ENCODE peak calls at places on chromosomes 2 and 18, in eight cellular contexts. C is mucosa of gallbladder; G is nephron progenitor cell; S is stimulated activated CD8-positive, alpha-beta memory T cell treated with anti-CD3 and anti-CD28 coated beads, Interleukin-15, amount 100 ng/mL, for 4 hours; M is Jurkat, Clone E6-1; U is effector memory CD8-positive, alpha-beta T cell; W is activated T-helper 1 cell treated with anti-CD3 and anti-CD28 coated beads, Interleukin-2, amount 50 U/mL, for 16 hours; J is H4. I is an unnamed sample.

GRCh38 chr2:160736629-160737028 is 243.0 kb upstream of the RBMS1 start:
- DNase-seq in S (no peak), M (no peak), J (peak; percentile 19), W (no peak), G (no peak), U (no peak), C (no peak), I (no peak)

GRCh38 chr2:675051-675450 is 2.2 kb downstream of the TMEM18 start:
- DNase-seq in M (peak; percentile 83), G (no peak), S (no peak), U (no peak), J (no peak), W (no peak), C (no peak), I (no peak)

GRCh38 chr2:130827502-130828251 is 9.0 kb upstream of the ARHGEF4 start:
- DNase-seq in C (no peak), G (no peak), J (peak; percentile 67), U (no peak), S (no peak), M (no peak), W (no peak), I (no peak)

GRCh38 chr2:37477921-37478320 is 133.5 kb downstream of the QPCT start:
- DNase-seq in C (no peak), M (no peak), U (no peak), W (no peak), J (no peak), G (no peak), S (no peak), I (no peak)

GRCh38 chr18:78927616-78928015 is 52.0 kb upstream of the SALL3 start:
- DNase-seq in W (no peak), S (no peak), C (no peak), G (no peak), U (no peak), M (no peak), J (no peak), I (peak; percentile 0)

GRCh38 chr2:161983010-161983651 is 90.9 kb downstream of the DPP4 start:
- DNase-seq in C (no peak), W (no peak), M (no peak), U (no peak), S (no peak), G (no peak), J (no peak), I (no peak)

GRCh38 chr2:72539145-72539552 is 286.7 kb downstream of the EXOC6B start:
- DNase-seq in C (no peak), W (no peak), M (no peak), J (no peak), S (no peak), G (no peak), U (no peak), I (no peak)

GRCh38 chr2:127670055-127670956 is 5.0 kb downstream of the LIMS2 start:
- DNase-seq in G (no peak), S (no peak), C (peak; percentile 7), M (no peak), W (no peak), U (no peak), J (no peak), I (no peak)

GRCh38 chr2:172172513-172173217 is 70.0 kb upstream of the DLX2 start:
- DNase-seq in G (peak; percentile 86), S (no peak), U (peak; percentile 52), C (peak; percentile 66), W (peak; percentile 50), M (no peak), J (peak; percentile 35), I (peak; percentile 74)

GRCh38 chr2:178270338-178270737 is 76.0 kb downstream of the OSBPL6 start:
- DNase-seq in W (no peak), U (no peak), M (no peak), G (no peak), C (no peak), S (no peak), J (no peak), I (no peak)

GRCh38 chr2:8587920-8588830 is 93.7 kb upstream of the ID2 start:
- DNase-seq in C (no peak), J (no peak), W (no peak), U (peak; percentile 20), G (no peak), M (no peak), S (no peak), I (peak; percentile 60)

GRCh38 chr18:63421514-63421913 is 762 bp downstream of the VPS4B start:
- DNase-seq in M (no peak), C (no peak), W (no peak), G (no peak), S (no peak), U (no peak), J (no peak), I (no peak)

GRCh38 chr2:204881519-204882111 is 336.3 kb downstream of the PARD3B start:
- DNase-seq in W (no peak), U (no peak), S (no peak), C (no peak), G (no peak), M (no peak), J (no peak), I (no peak)

GRCh38 chr18:58529714-58530354 is 99.1 kb downstream of the ALPK2 start:
- DNase-seq in W (peak; percentile 37), M (peak; percentile 48), U (peak; percentile 59), J (peak; percentile 54), S (peak; percentile 48), C (peak; percentile 62), G (peak; percentile 71), I (no peak)

GRCh38 chr2:176385838-176386237 is 116.6 kb downstream of the MTX2 start:
- DNase-seq in U (no peak), S (no peak), C (no peak), G (no peak), M (peak; percentile 8), W (no peak), J (peak; percentile 1), I (no peak)

GRCh38 chr2:75055820-75056675 is 97.6 kb downstream of the POLE4 start:
- DNase-seq in G (no peak), J (no peak), M (no peak), C (no peak), W (no peak), S (no peak), U (no peak), I (no peak)

GRCh38 chr2:32067549-32067948 is 4.2 kb downstream of the SPAST start:
- DNase-seq in C (no peak), S (no peak), M (no peak), J (no peak), W (no peak), U (no peak), G (no peak), I (no peak)

GRCh38 chr2:30421551-30422436 is 25.3 kb upstream of the LCLAT1 start:
- DNase-seq in G (peak; percentile 35), C (no peak), W (no peak), S (no peak), M (peak; percentile 71), J (peak; percentile 25), U (no peak), I (no peak)

GRCh38 chr2:9800975-9801723 is 42.1 kb upstream of the TAF1B start:
- DNase-seq in M (no peak), G (no peak), S (peak; percentile 28), J (peak; percentile 24), W (peak; percentile 20), C (no peak), U (peak; percentile 75), I (peak; percentile 69)

GRCh38 chr18:35076126-35076525 is 34.9 kb downstream of the MAPRE2 start:
- DNase-seq in G (no peak), C (no peak), M (no peak), U (no peak), W (no peak), J (no peak), S (no peak), I (no peak)

GRCh38 chr2:52428224-52428623 is 1339.4 kb upstream of the CHAC2 start:
- DNase-seq in G (peak; percentile 6), J (no peak), C (no peak), S (no peak), U (no peak), W (no peak), M (no peak), I (no peak)

GRCh38 chr2:210528716-210529115 is 27.7 kb upstream of the CPS1 start:
- DNase-seq in J (no peak), G (no peak), W (no peak), U (no peak), M (no peak), C (no peak), S (no peak), I (no peak)

GRCh38 chr18:1539276-1539675 is 634.6 kb downstream of the ADCYAP1 start:
- DNase-seq in W (no peak), U (no peak), G (no peak), M (no peak), J (no peak), C (no peak), S (no peak), I (no peak)

GRCh38 chr18:48949051-48949605 is 1.6 kb downstream of the SMAD7 start:
- DNase-seq in J (peak; percentile 42), C (no peak), S (no peak), W (peak; percentile 33), M (no peak), G (no peak), U (peak; percentile 59), I (no peak)

GRCh38 chr2:181106789-181107418 is 126.5 kb downstream of the UBE2E3 start:
- DNase-seq in G (no peak), M (no peak), W (no peak), J (peak; percentile 87), U (no peak), S (no peak), C (no peak), I (peak; percentile 63)

GRCh38 chr2:85675427-85675826 is 7.4 kb upstream of the SFTPB start:
- DNase-seq in S (no peak), J (no peak), M (no peak), C (no peak), W (no peak), G (no peak), U (no peak), I (no peak)

GRCh38 chr2:118846667-118847446 is 591 bp downstream of the EN1 start:
- DNase-seq in C (no peak), J (no peak), W (no peak), U (no peak), G (peak; percentile 51), M (no peak), S (no peak), I (no peak)

GRCh38 chr2:96537066-96537733 is 648 bp downstream of the ARID5A start:
- DNase-seq in M (peak; percentile 87), U (peak; percentile 90), J (peak; percentile 60), S (peak; percentile 76), G (peak; percentile 61), C (peak; percentile 71), W (peak; percentile 79), I (peak; percentile 99)

GRCh38 chr2:121698318-121698930 is 38.3 kb downstream of the NIFK start:
- DNase-seq in G (no peak), M (no peak), U (no peak), S (no peak), J (no peak), C (no peak), W (no peak), I (peak; percentile 64)

GRCh38 chr2:109180786-109181185 is 51.8 kb downstream of the SH3RF3 start:
- DNase-seq in U (no peak), M (no peak), J (no peak), G (no peak), S (no peak), W (no peak), C (no peak), I (no peak)

GRCh38 chr2:105261061-105261460 is 19.5 kb downstream of the GPR45 start:
- DNase-seq in M (no peak), U (no peak), J (peak; percentile 95), G (no peak), C (no peak), S (no peak), W (no peak), I (no peak)

GRCh38 chr2:237695201-237695780 is 67.9 kb downstream of the LRRFIP1 start:
- DNase-seq in M (peak; percentile 90), C (no peak), J (peak; percentile 98), U (no peak), W (no peak), S (no peak), G (no peak), I (no peak)

GRCh38 chr2:154692927-154693326 is 5.6 kb upstream of the KCNJ3 start:
- DNase-seq in S (no peak), W (no peak), G (no peak), M (no peak), U (no peak), C (peak; percentile 33), J (peak; percentile 27), I (no peak)

GRCh38 chr2:42871372-42871771 is 79.0 kb upstream of the HAAO start:
- DNase-seq in S (no peak), J (no peak), U (no peak), G (no peak), M (no peak), W (no peak), C (no peak), I (no peak)

I was measured in natural killer cell treated with Interleukin-12 subunit alpha and Interleukin-12 subunit beta and Interleukin-15 and Interleukin-18, amount 100 ng/mL, for 72 hours.